ENCODE peak calls at places on chromosomes 6 and 20, in five cellular contexts. One of them, this sample, is unnamed.

GRCh38 chr20:63735859-63736718 is at the start of gene LIME1:
- DNase-seq in HCT116: no peak
- DNase-seq in H1: peak
- DNase-seq in K562: peak
- DNase-seq in HepG2: no peak
- DNase-seq in this sample: peak

GRCh38 chr20:20695250-20695816 is 17.1 kb downstream of the RALGAPA2 start:
- DNase-seq in HCT116: no peak
- DNase-seq in H1: no peak
- DNase-seq in K562: no peak
- DNase-seq in HepG2: peak
- DNase-seq in this sample: no peak

GRCh38 chr6:129497591-129498555 is 212.1 kb downstream of the ARHGAP18 start:
- DNase-seq in HCT116: no peak
- DNase-seq in H1: no peak
- DNase-seq in K562: peak
- DNase-seq in HepG2: no peak
- DNase-seq in this sample: no peak

GRCh38 chr6:125791151-125791819 is 525 bp downstream of the NCOA7 start:
- DNase-seq in HCT116: no peak
- DNase-seq in H1: no peak
- DNase-seq in K562: peak
- DNase-seq in HepG2: peak
- DNase-seq in this sample: peak

GRCh38 chr6:170096191-170096802 is 194.6 kb downstream of the DLL1 start:
- DNase-seq in HCT116: no peak
- DNase-seq in H1: peak
- DNase-seq in K562: no peak
- DNase-seq in HepG2: no peak
- DNase-seq in this sample: no peak

GRCh38 chr20:45545754-45546453 is 1.3 kb downstream of the EPPIN start:
- DNase-seq in HCT116: peak
- DNase-seq in H1: peak
- DNase-seq in K562: peak
- DNase-seq in HepG2: peak
- DNase-seq in this sample: peak

GRCh38 chr6:149264629-149265028 is 52.9 kb upstream of the TAB2 start:
- DNase-seq in HCT116: no peak
- DNase-seq in H1: no peak
- DNase-seq in K562: no peak
- DNase-seq in HepG2: peak
- DNase-seq in this sample: no peak

GRCh38 chr6:73610444-73611275 is 43.1 kb downstream of the SLC17A5 start:
- DNase-seq in HCT116: peak
- DNase-seq in H1: no peak
- DNase-seq in K562: peak
- DNase-seq in HepG2: peak
- DNase-seq in this sample: no peak

GRCh38 chr6:1043458-1043836 is 268.5 kb upstream of the FOXQ1 start:
- DNase-seq in HCT116: no peak
- DNase-seq in H1: no peak
- DNase-seq in K562: no peak
- DNase-seq in HepG2: no peak
- DNase-seq in this sample: no peak

GRCh38 chr20:39661833-39662232 is 699.7 kb downstream of the DHX35 start:
- DNase-seq in HCT116: no peak
- DNase-seq in H1: no peak
- DNase-seq in K562: no peak
- DNase-seq in HepG2: no peak
- DNase-seq in this sample: no peak

GRCh38 chr20:50373674-50374286 is 136.4 kb upstream of the PTPN1 start:
- DNase-seq in HCT116: no peak
- DNase-seq in H1: no peak
- DNase-seq in K562: no peak
- DNase-seq in HepG2: no peak
- DNase-seq in this sample: no peak

GRCh38 chr6:159203304-159204005 is 34.3 kb downstream of the FNDC1 start:
- DNase-seq in HCT116: no peak
- DNase-seq in H1: no peak
- DNase-seq in K562: no peak
- DNase-seq in HepG2: no peak
- DNase-seq in this sample: no peak

GRCh38 chr6:37971711-37972410 is 152.3 kb downstream of the ZFAND3 start:
- DNase-seq in HCT116: no peak
- DNase-seq in H1: no peak
- DNase-seq in K562: no peak
- DNase-seq in HepG2: no peak
- DNase-seq in this sample: no peak

GRCh38 chr6:111576302-111576701 is 29.4 kb downstream of the TRAF3IP2 start:
- DNase-seq in HCT116: no peak
- DNase-seq in H1: no peak
- DNase-seq in K562: no peak
- DNase-seq in HepG2: no peak
- DNase-seq in this sample: no peak

GRCh38 chr6:2714359-2714895 is 36.3 kb downstream of the MYLK4 start:
- DNase-seq in HCT116: no peak
- DNase-seq in H1: no peak
- DNase-seq in K562: no peak
- DNase-seq in HepG2: no peak
- DNase-seq in this sample: no peak

GRCh38 chr20:51412991-51413471 is 129.5 kb downstream of the NFATC2 start:
- DNase-seq in HCT116: no peak
- DNase-seq in H1: no peak
- DNase-seq in K562: no peak
- DNase-seq in HepG2: peak
- DNase-seq in this sample: no peak

GRCh38 chr6:75776461-75776860 is 27.4 kb downstream of the MYO6 start:
- DNase-seq in HCT116: no peak
- DNase-seq in H1: no peak
- DNase-seq in K562: no peak
- DNase-seq in HepG2: no peak
- DNase-seq in this sample: no peak

GRCh38 chr6:75775219-75775618 is 26.2 kb downstream of the MYO6 start:
- DNase-seq in HCT116: no peak
- DNase-seq in H1: no peak
- DNase-seq in K562: peak
- DNase-seq in HepG2: no peak
- DNase-seq in this sample: no peak

GRCh38 chr6:75770844-75771243 is 21.8 kb downstream of the MYO6 start:
- DNase-seq in HCT116: no peak
- DNase-seq in H1: no peak
- DNase-seq in K562: no peak
- DNase-seq in HepG2: no peak
- DNase-seq in this sample: no peak
- TF ChIP-seq JUND in HCT116: no peak
- TF ChIP-seq JUND in H1: no peak
- TF ChIP-seq JUND in K562: no peak
- TF ChIP-seq JUND in HepG2: no peak
- TF ChIP-seq JUND in this sample: no peak

GRCh38 chr6:118586741-118587485 is 38.8 kb downstream of the PLN start:
- DNase-seq in HCT116: no peak
- DNase-seq in H1: no peak
- DNase-seq in K562: no peak
- DNase-seq in HepG2: no peak
- DNase-seq in this sample: no peak

GRCh38 chr6:118591897-118592296 is 43.8 kb downstream of the PLN start:
- DNase-seq in HCT116: no peak
- DNase-seq in H1: no peak
- DNase-seq in K562: no peak
- DNase-seq in HepG2: no peak
- DNase-seq in this sample: no peak

GRCh38 chr6:118584906-118585305 is 36.8 kb downstream of the PLN start:
- DNase-seq in HCT116: no peak
- DNase-seq in H1: no peak
- DNase-seq in K562: no peak
- DNase-seq in HepG2: no peak
- DNase-seq in this sample: no peak

GRCh38 chr6:118588626-118589025 is 40.5 kb downstream of the PLN start:
- DNase-seq in HCT116: no peak
- DNase-seq in H1: no peak
- DNase-seq in K562: no peak
- DNase-seq in HepG2: no peak
- DNase-seq in this sample: no peak

GRCh38 chr6:118589186-118589585 is 41.1 kb downstream of the PLN start:
- DNase-seq in HCT116: no peak
- DNase-seq in H1: no peak
- DNase-seq in K562: no peak
- DNase-seq in HepG2: no peak
- DNase-seq in this sample: no peak
- TF ChIP-seq JUND in HCT116: no peak
- TF ChIP-seq JUND in H1: no peak
- TF ChIP-seq JUND in K562: no peak
- TF ChIP-seq JUND in HepG2: no peak
- TF ChIP-seq JUND in this sample: no peak

DNA sequence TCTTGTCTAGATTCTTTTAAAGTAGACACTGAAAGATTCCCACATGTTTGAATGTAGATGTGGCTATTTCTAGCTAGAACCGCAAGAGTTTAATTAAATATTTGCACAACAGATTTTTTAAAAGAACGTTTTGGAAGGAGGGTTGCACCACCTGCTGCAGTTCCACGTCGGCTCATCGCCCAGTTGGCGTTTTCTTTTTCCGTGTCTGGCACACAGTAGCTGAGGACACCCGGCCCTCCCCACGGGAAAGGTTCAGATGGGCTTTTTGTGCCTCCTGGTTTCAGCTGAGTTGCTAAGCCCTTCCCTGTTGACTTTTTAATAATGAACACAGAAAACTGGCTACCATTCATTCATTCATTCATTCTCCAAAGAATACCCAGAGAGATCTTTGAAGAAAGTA is 41.7 kb upstream of the DOK5 start:
- DNase-seq in HCT116: no peak
- DNase-seq in H1: no peak
- DNase-seq in K562: no peak
- DNase-seq in HepG2: no peak
- DNase-seq in this sample: no peak
- TF ChIP-seq JUND in HCT116: no peak
- TF ChIP-seq JUND in H1: no peak
- TF ChIP-seq JUND in K562: no peak
- TF ChIP-seq JUND in HepG2: no peak
- TF ChIP-seq JUND in this sample: no peak

GRCh38 chr20:35699127-35699913 is at the start of the genes NFS1 and ROMO1:
- DNase-seq in HCT116: peak
- DNase-seq in H1: peak
- DNase-seq in K562: peak
- DNase-seq in HepG2: peak
- DNase-seq in this sample: peak

GRCh38 chr20:35698298-35699126 is 640 bp downstream of the NFS1 start:
- DNase-seq in HCT116: no peak
- DNase-seq in H1: peak
- DNase-seq in K562: peak
- DNase-seq in HepG2: no peak
- DNase-seq in this sample: no peak

GRCh38 chr20:35702051-35702823 is 3.0 kb downstream of the ROMO1 start:
- DNase-seq in HCT116: no peak
- DNase-seq in H1: no peak
- DNase-seq in K562: no peak
- DNase-seq in HepG2: no peak
- DNase-seq in this sample: no peak

GRCh38 chr20:35700625-35701148 is 1.5 kb downstream of the ROMO1 start:
- DNase-seq in HCT116: no peak
- DNase-seq in H1: no peak
- DNase-seq in K562: no peak
- DNase-seq in HepG2: no peak
- DNase-seq in this sample: no peak

GRCh38 chr20:35699914-35700624 is 864 bp downstream of the ROMO1 start:
- DNase-seq in HCT116: no peak
- DNase-seq in H1: no peak
- DNase-seq in K562: no peak
- DNase-seq in HepG2: no peak
- DNase-seq in this sample: no peak
- TF ChIP-seq JUND in HCT116: no peak
- TF ChIP-seq JUND in H1: no peak
- TF ChIP-seq JUND in K562: no peak
- TF ChIP-seq JUND in HepG2: no peak
- TF ChIP-seq JUND in this sample: peak

This sample was measured in T47D.